ENCODE peak calls at places on chromosomes 6 and 20, in five cellular contexts. One of them, this sample, is unnamed.

GRCh38 chr6:24607310-24607709 is 38.7 kb downstream of the KIAA0319 start:
- DNase-seq in GM12878: no peak
- DNase-seq in EH: no peak
- DNase-seq in NCI-H82: no peak
- DNase-seq in NAMALWA: no peak
- DNase-seq in this sample: no peak

GRCh38 chr6:145244712-145245111 is 490.6 kb downstream of the EPM2A start:
- DNase-seq in NAMALWA: no peak
- DNase-seq in GM12878: no peak
- DNase-seq in EH: no peak
- DNase-seq in NCI-H82: no peak
- DNase-seq in this sample: no peak

GRCh38 chr20:38187512-38187911 is 22.4 kb upstream of the TGM2 start:
- DNase-seq in NAMALWA: no peak
- DNase-seq in EH: peak
- DNase-seq in GM12878: no peak
- DNase-seq in NCI-H82: peak
- DNase-seq in this sample: no peak

GRCh38 chr6:125742433-125743120 is 6.9 kb upstream of the HEY2 start:
- DNase-seq in NCI-H82: no peak
- DNase-seq in EH: no peak
- DNase-seq in NAMALWA: no peak
- DNase-seq in GM12878: no peak
- DNase-seq in this sample: no peak

GRCh38 chr6:138493413-138493812 is 5.9 kb downstream of the NHSL1 start:
- DNase-seq in EH: peak
- DNase-seq in NCI-H82: peak
- DNase-seq in GM12878: no peak
- DNase-seq in NAMALWA: no peak
- DNase-seq in this sample: no peak

GRCh38 chr20:18103497-18103896 is 34.2 kb upstream of the KAT14 start:
- DNase-seq in NCI-H82: no peak
- DNase-seq in NAMALWA: no peak
- DNase-seq in EH: no peak
- DNase-seq in GM12878: no peak
- DNase-seq in this sample: no peak

GRCh38 chr6:143962644-143962929 is 45.5 kb downstream of the PLAGL1 start:
- DNase-seq in GM12878: no peak
- DNase-seq in NCI-H82: peak
- DNase-seq in EH: peak
- DNase-seq in NAMALWA: no peak
- DNase-seq in this sample: no peak

GRCh38 chr6:21529431-21529830 is 64.1 kb upstream of the SOX4 start:
- DNase-seq in GM12878: no peak
- DNase-seq in NCI-H82: peak
- DNase-seq in EH: no peak
- DNase-seq in NAMALWA: no peak
- DNase-seq in this sample: no peak

GRCh38 chr6:107624541-107624940 is 134.6 kb downstream of the SOBP start:
- DNase-seq in EH: no peak
- DNase-seq in GM12878: no peak
- DNase-seq in NAMALWA: no peak
- DNase-seq in NCI-H82: no peak
- DNase-seq in this sample: no peak

GRCh38 chr6:16540804-16541752 is 220.2 kb downstream of the ATXN1 start:
- DNase-seq in GM12878: no peak
- DNase-seq in NAMALWA: no peak
- DNase-seq in EH: peak
- DNase-seq in NCI-H82: no peak
- DNase-seq in this sample: no peak

GRCh38 chr6:31792741-31793140 is 2.8 kb downstream of the VARS1 start:
- DNase-seq in GM12878: no peak
- DNase-seq in EH: peak
- DNase-seq in NCI-H82: no peak
- DNase-seq in NAMALWA: no peak
- DNase-seq in this sample: peak

GRCh38 chr20:13338097-13338661 is 117.1 kb downstream of the ISM1 start:
- DNase-seq in NAMALWA: no peak
- DNase-seq in EH: no peak
- DNase-seq in GM12878: no peak
- DNase-seq in NCI-H82: no peak
- DNase-seq in this sample: no peak

This sample was measured in left lung.